ENCODE peak calls at places on chromosomes 3 and 15, in seven cellular contexts. One of them, this sample, is unnamed.

GRCh38 chr3:192935441-192935840 is 17.8 kb upstream of the MB21D2 start:
- DNase-seq in HFF-Myc: no peak
- DNase-seq in sigmoid colon: no peak
- DNase-seq in testis: no peak
- DNase-seq in foreskin keratinocyte: peak
- DNase-seq in K562: no peak
- DNase-seq in IMR-90: peak
- DNase-seq in this sample: no peak

GRCh38 chr15:78102211-78102610 is 9.8 kb downstream of the SH2D7 start:
- DNase-seq in HFF-Myc: no peak
- DNase-seq in sigmoid colon: no peak
- DNase-seq in testis: no peak
- DNase-seq in foreskin keratinocyte: no peak
- DNase-seq in K562: no peak
- DNase-seq in IMR-90: no peak
- DNase-seq in this sample: no peak

GRCh38 chr3:139695007-139695406 is 17.2 kb upstream of the NMNAT3 start:
- DNase-seq in HFF-Myc: no peak
- DNase-seq in sigmoid colon: no peak
- DNase-seq in testis: no peak
- DNase-seq in foreskin keratinocyte: no peak
- DNase-seq in K562: no peak
- DNase-seq in IMR-90: no peak
- DNase-seq in this sample: no peak

GRCh38 chr3:174295336-174295735 is 563.8 kb upstream of the NAALADL2 start:
- DNase-seq in HFF-Myc: no peak
- DNase-seq in sigmoid colon: no peak
- DNase-seq in testis: no peak
- DNase-seq in foreskin keratinocyte: no peak
- DNase-seq in K562: no peak
- DNase-seq in IMR-90: peak
- DNase-seq in this sample: no peak

GRCh38 chr3:152100491-152101086 is 168.1 kb upstream of the MBNL1 start:
- DNase-seq in HFF-Myc: no peak
- DNase-seq in sigmoid colon: no peak
- DNase-seq in testis: no peak
- DNase-seq in foreskin keratinocyte: no peak
- DNase-seq in K562: no peak
- DNase-seq in IMR-90: no peak
- DNase-seq in this sample: no peak

GRCh38 chr15:97840501-97840900 is 120.0 kb upstream of the ARRDC4 start:
- DNase-seq in HFF-Myc: no peak
- DNase-seq in sigmoid colon: no peak
- DNase-seq in testis: no peak
- DNase-seq in foreskin keratinocyte: no peak
- DNase-seq in K562: no peak
- DNase-seq in IMR-90: no peak
- DNase-seq in this sample: no peak

GRCh38 chr15:65077981-65078352 is 1.4 kb downstream of the KBTBD13 start:
- DNase-seq in HFF-Myc: no peak
- DNase-seq in sigmoid colon: peak
- DNase-seq in testis: no peak
- DNase-seq in foreskin keratinocyte: no peak
- DNase-seq in K562: no peak
- DNase-seq in IMR-90: no peak
- DNase-seq in this sample: peak

GRCh38 chr3:62727576-62727975 is 147.6 kb downstream of the CADPS start:
- DNase-seq in HFF-Myc: no peak
- DNase-seq in sigmoid colon: no peak
- DNase-seq in testis: no peak
- DNase-seq in foreskin keratinocyte: no peak
- DNase-seq in K562: no peak
- DNase-seq in IMR-90: no peak
- DNase-seq in this sample: no peak

GRCh38 chr15:47708116-47708515 is 9.2 kb upstream of the SEMA6D start:
- DNase-seq in HFF-Myc: no peak
- DNase-seq in sigmoid colon: no peak
- DNase-seq in testis: no peak
- DNase-seq in foreskin keratinocyte: no peak
- DNase-seq in K562: no peak
- DNase-seq in IMR-90: no peak
- DNase-seq in this sample: no peak

GRCh38 chr3:72891053-72891855 is 3.4 kb downstream of the GXYLT2 start:
- DNase-seq in HFF-Myc: peak
- DNase-seq in sigmoid colon: peak
- DNase-seq in testis: peak
- DNase-seq in foreskin keratinocyte: peak
- DNase-seq in K562: peak
- DNase-seq in IMR-90: peak
- DNase-seq in this sample: no peak

GRCh38 chr3:13091898-13092620 is 18.8 kb upstream of the IQSEC1 start:
- DNase-seq in HFF-Myc: peak
- DNase-seq in sigmoid colon: peak
- DNase-seq in testis: peak
- DNase-seq in foreskin keratinocyte: peak
- DNase-seq in K562: peak
- DNase-seq in IMR-90: peak
- DNase-seq in this sample: peak

GRCh38 chr3:112647122-112647521 is 6.2 kb upstream of the CCDC80 start:
- DNase-seq in HFF-Myc: no peak
- DNase-seq in sigmoid colon: no peak
- DNase-seq in testis: no peak
- DNase-seq in foreskin keratinocyte: peak
- DNase-seq in K562: no peak
- DNase-seq in IMR-90: peak
- DNase-seq in this sample: no peak

GRCh38 chr3:136135039-136135802 is 60.9 kb downstream of the MSL2 start:
- DNase-seq in HFF-Myc: no peak
- DNase-seq in sigmoid colon: no peak
- DNase-seq in testis: no peak
- DNase-seq in foreskin keratinocyte: no peak
- DNase-seq in K562: peak
- DNase-seq in IMR-90: no peak
- DNase-seq in this sample: no peak

GRCh38 chr3:14410501-14411165 is 8.2 kb downstream of the SLC6A6 start:
- DNase-seq in HFF-Myc: no peak
- DNase-seq in sigmoid colon: no peak
- DNase-seq in testis: no peak
- DNase-seq in foreskin keratinocyte: peak
- DNase-seq in K562: peak
- DNase-seq in IMR-90: peak
- DNase-seq in this sample: no peak

GRCh38 chr15:40803688-40804087 is 3.2 kb upstream of the ZFYVE19 start:
- DNase-seq in HFF-Myc: no peak
- DNase-seq in sigmoid colon: no peak
- DNase-seq in testis: no peak
- DNase-seq in foreskin keratinocyte: no peak
- DNase-seq in K562: peak
- DNase-seq in IMR-90: no peak
- DNase-seq in this sample: no peak

GRCh38 chr15:40806672-40807027 is 239 bp upstream of the ZFYVE19 start:
- DNase-seq in HFF-Myc: no peak
- DNase-seq in sigmoid colon: no peak
- DNase-seq in testis: no peak
- DNase-seq in foreskin keratinocyte: no peak
- DNase-seq in K562: no peak
- DNase-seq in IMR-90: no peak
- DNase-seq in this sample: no peak

GRCh38 chr15:40809051-40809450 is 1.8 kb upstream of the DNAJC17 start:
- DNase-seq in HFF-Myc: no peak
- DNase-seq in sigmoid colon: no peak
- DNase-seq in testis: no peak
- DNase-seq in foreskin keratinocyte: no peak
- DNase-seq in K562: no peak
- DNase-seq in IMR-90: no peak
- DNase-seq in this sample: no peak

GRCh38 chr15:40807888-40808194 is 568 bp upstream of the DNAJC17 start:
- DNase-seq in HFF-Myc: no peak
- DNase-seq in sigmoid colon: no peak
- DNase-seq in testis: no peak
- DNase-seq in foreskin keratinocyte: no peak
- DNase-seq in K562: no peak
- DNase-seq in IMR-90: peak
- DNase-seq in this sample: no peak

GRCh38 chr15:40807028-40807887 is at the start of the genes DNAJC17 and ZFYVE19:
- DNase-seq in HFF-Myc: peak
- DNase-seq in sigmoid colon: peak
- DNase-seq in testis: peak
- DNase-seq in foreskin keratinocyte: peak
- DNase-seq in K562: peak
- DNase-seq in IMR-90: peak
- DNase-seq in this sample: peak
- TF ChIP-seq CTCF in HFF-Myc: no peak
- TF ChIP-seq CTCF in sigmoid colon: peak
- TF ChIP-seq CTCF in testis: peak
- TF ChIP-seq CTCF in foreskin keratinocyte: peak
- TF ChIP-seq CTCF in K562: peak
- TF ChIP-seq CTCF in IMR-90: no peak
- TF ChIP-seq CTCF in this sample: peak

GRCh38 chr3:164375538-164375937 is 702.8 kb downstream of the SI start:
- DNase-seq in HFF-Myc: no peak
- DNase-seq in sigmoid colon: no peak
- DNase-seq in testis: no peak
- DNase-seq in foreskin keratinocyte: no peak
- DNase-seq in K562: no peak
- DNase-seq in IMR-90: no peak
- DNase-seq in this sample: no peak

GRCh38 chr3:164370970-164371369 is 707.3 kb downstream of the SI start:
- DNase-seq in HFF-Myc: no peak
- DNase-seq in sigmoid colon: no peak
- DNase-seq in testis: no peak
- DNase-seq in foreskin keratinocyte: no peak
- DNase-seq in K562: no peak
- DNase-seq in IMR-90: no peak
- DNase-seq in this sample: no peak

GRCh38 chr3:164377466-164377865 is 700.8 kb downstream of the SI start:
- DNase-seq in HFF-Myc: no peak
- DNase-seq in sigmoid colon: no peak
- DNase-seq in testis: no peak
- DNase-seq in foreskin keratinocyte: no peak
- DNase-seq in K562: no peak
- DNase-seq in IMR-90: no peak
- DNase-seq in this sample: no peak

GRCh38 chr3:164380156-164380555 is 698.1 kb downstream of the SI start:
- DNase-seq in HFF-Myc: no peak
- DNase-seq in sigmoid colon: no peak
- DNase-seq in testis: no peak
- DNase-seq in foreskin keratinocyte: no peak
- DNase-seq in K562: no peak
- DNase-seq in IMR-90: no peak
- DNase-seq in this sample: no peak

DNA sequence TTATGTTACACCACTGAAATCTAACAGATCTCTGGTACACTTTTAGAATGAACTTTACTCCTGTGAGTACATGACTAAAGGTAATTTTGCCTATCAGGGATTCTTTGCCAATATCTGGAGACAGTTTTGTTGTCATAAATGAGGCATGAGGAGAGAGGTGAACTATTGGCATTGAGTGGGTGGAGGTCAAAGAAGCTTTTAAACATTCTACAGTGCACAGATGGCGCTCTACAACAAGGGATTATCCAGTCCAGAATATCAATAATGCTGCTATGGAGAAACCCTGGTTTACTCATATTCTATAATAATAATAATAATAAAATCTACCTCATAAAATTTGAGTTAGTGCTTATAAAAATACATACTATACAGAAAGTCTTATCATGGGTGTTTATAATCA is 702.3 kb downstream of the SI start:
- DNase-seq in HFF-Myc: no peak
- DNase-seq in sigmoid colon: no peak
- DNase-seq in testis: no peak
- DNase-seq in foreskin keratinocyte: no peak
- DNase-seq in K562: no peak
- DNase-seq in IMR-90: no peak
- DNase-seq in this sample: no peak
- TF ChIP-seq CTCF in HFF-Myc: no peak
- TF ChIP-seq CTCF in sigmoid colon: no peak
- TF ChIP-seq CTCF in testis: no peak
- TF ChIP-seq CTCF in foreskin keratinocyte: no peak
- TF ChIP-seq CTCF in K562: no peak
- TF ChIP-seq CTCF in IMR-90: no peak
- TF ChIP-seq CTCF in this sample: no peak

GRCh38 chr15:71103102-71103676 is 12.1 kb upstream of the THSD4 start:
- DNase-seq in HFF-Myc: no peak
- DNase-seq in sigmoid colon: peak
- DNase-seq in testis: no peak
- DNase-seq in foreskin keratinocyte: no peak
- DNase-seq in K562: no peak
- DNase-seq in IMR-90: peak
- DNase-seq in this sample: peak
- TF ChIP-seq CTCF in HFF-Myc: peak
- TF ChIP-seq CTCF in sigmoid colon: no peak
- TF ChIP-seq CTCF in testis: no peak
- TF ChIP-seq CTCF in foreskin keratinocyte: peak
- TF ChIP-seq CTCF in K562: peak
- TF ChIP-seq CTCF in IMR-90: peak
- TF ChIP-seq CTCF in this sample: peak

DNA sequence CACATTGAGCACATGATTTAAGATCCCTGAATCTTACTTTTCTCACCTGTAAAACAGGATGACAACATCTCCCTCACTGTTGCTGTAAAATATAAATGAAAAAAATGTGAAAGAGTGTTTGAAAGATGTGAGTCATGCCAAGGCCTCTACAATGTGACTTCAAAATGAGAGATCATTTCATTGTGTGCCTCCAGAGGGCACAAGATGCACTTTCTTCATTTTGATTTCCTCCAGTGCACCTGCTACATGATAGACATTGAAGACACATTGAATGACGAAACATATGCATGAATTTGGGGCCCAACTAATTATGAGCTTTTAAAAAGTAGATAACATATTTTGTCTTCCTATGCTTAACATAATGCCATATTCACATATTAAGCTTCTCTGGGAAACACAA is 170.3 kb downstream of the MOBP start:
- DNase-seq in HFF-Myc: peak
- DNase-seq in sigmoid colon: no peak
- DNase-seq in testis: no peak
- DNase-seq in foreskin keratinocyte: peak
- DNase-seq in K562: peak
- DNase-seq in IMR-90: peak
- DNase-seq in this sample: no peak
- TF ChIP-seq CTCF in HFF-Myc: peak
- TF ChIP-seq CTCF in sigmoid colon: no peak
- TF ChIP-seq CTCF in testis: no peak
- TF ChIP-seq CTCF in foreskin keratinocyte: peak
- TF ChIP-seq CTCF in K562: peak
- TF ChIP-seq CTCF in IMR-90: peak
- TF ChIP-seq CTCF in this sample: peak

DNA sequence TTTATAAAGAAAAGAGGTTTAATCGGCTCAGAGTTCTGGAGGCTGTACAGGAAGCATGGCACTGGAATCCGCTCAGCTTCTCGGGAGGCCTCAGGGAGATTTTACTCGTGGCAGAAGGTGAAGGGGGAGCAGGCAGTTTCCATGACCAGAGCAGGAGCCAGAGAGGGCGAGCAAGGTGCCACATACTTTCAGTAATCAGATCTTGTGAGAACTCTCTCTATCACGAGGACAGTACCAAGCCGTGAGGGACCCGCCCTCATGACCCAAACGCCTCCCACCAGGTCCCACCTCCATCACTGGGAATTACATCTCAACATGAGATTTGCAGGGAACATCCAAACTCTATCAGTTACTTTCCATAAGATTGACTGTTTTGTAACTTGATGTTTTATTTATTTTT is 70.7 kb upstream of the SYN2 start:
- DNase-seq in HFF-Myc: no peak
- DNase-seq in sigmoid colon: no peak
- DNase-seq in testis: no peak
- DNase-seq in foreskin keratinocyte: no peak
- DNase-seq in K562: no peak
- DNase-seq in IMR-90: no peak
- DNase-seq in this sample: no peak
- TF ChIP-seq CTCF in HFF-Myc: no peak
- TF ChIP-seq CTCF in sigmoid colon: no peak
- TF ChIP-seq CTCF in testis: no peak
- TF ChIP-seq CTCF in foreskin keratinocyte: no peak
- TF ChIP-seq CTCF in K562: no peak
- TF ChIP-seq CTCF in IMR-90: no peak
- TF ChIP-seq CTCF in this sample: no peak